ENCODE peak calls at places on chromosomes 11 and 22, in eight cellular contexts. One of them, this sample, is unnamed.

GRCh38 chr11:78203184-78203583 is 14.5 kb downstream of the USP35 start:
- DNase-seq in GM10248: no peak
- DNase-seq in osteocyte: no peak
- DNase-seq in ovary: no peak
- DNase-seq in omental fat pad: no peak
- DNase-seq in type B pancreatic cell: no peak
- DNase-seq in AG09309: no peak
- DNase-seq in thoracic aorta: no peak
- DNase-seq in this sample: no peak

GRCh38 chr11:33912405-33913361 is 20.8 kb upstream of the LMO2 start:
- DNase-seq in GM10248: peak
- DNase-seq in osteocyte: no peak
- DNase-seq in ovary: no peak
- DNase-seq in omental fat pad: no peak
- DNase-seq in type B pancreatic cell: no peak
- DNase-seq in AG09309: peak
- DNase-seq in thoracic aorta: no peak
- DNase-seq in this sample: peak

GRCh38 chr11:68412593-68413475 is 47.7 kb upstream of the PPP6R3 start:
- DNase-seq in GM10248: no peak
- DNase-seq in osteocyte: no peak
- DNase-seq in ovary: no peak
- DNase-seq in omental fat pad: no peak
- DNase-seq in type B pancreatic cell: no peak
- DNase-seq in AG09309: peak
- DNase-seq in thoracic aorta: no peak
- DNase-seq in this sample: no peak

GRCh38 chr22:38246692-38247091 is 26.1 kb downstream of the TMEM184B start:
- DNase-seq in GM10248: no peak
- DNase-seq in osteocyte: no peak
- DNase-seq in ovary: no peak
- DNase-seq in omental fat pad: no peak
- DNase-seq in type B pancreatic cell: no peak
- DNase-seq in AG09309: no peak
- DNase-seq in thoracic aorta: peak
- DNase-seq in this sample: no peak

GRCh38 chr11:43694477-43694876 is 13.9 kb downstream of the HSD17B12 start:
- DNase-seq in GM10248: no peak
- DNase-seq in osteocyte: no peak
- DNase-seq in ovary: no peak
- DNase-seq in omental fat pad: no peak
- DNase-seq in type B pancreatic cell: no peak
- DNase-seq in AG09309: no peak
- DNase-seq in thoracic aorta: no peak
- DNase-seq in this sample: no peak

GRCh38 chr11:133659542-133660201 is 127.4 kb upstream of the OPCML start:
- DNase-seq in GM10248: no peak
- DNase-seq in osteocyte: no peak
- DNase-seq in ovary: no peak
- DNase-seq in omental fat pad: no peak
- DNase-seq in type B pancreatic cell: no peak
- DNase-seq in AG09309: no peak
- DNase-seq in thoracic aorta: no peak
- DNase-seq in this sample: no peak

GRCh38 chr11:132439711-132440300 is 1069.4 kb downstream of the NTM start:
- DNase-seq in GM10248: no peak
- DNase-seq in osteocyte: no peak
- DNase-seq in ovary: no peak
- DNase-seq in omental fat pad: no peak
- DNase-seq in type B pancreatic cell: no peak
- DNase-seq in AG09309: no peak
- DNase-seq in thoracic aorta: no peak
- DNase-seq in this sample: no peak

GRCh38 chr22:25845985-25846745 is 104.2 kb downstream of the MYO18B start:
- DNase-seq in GM10248: peak
- DNase-seq in osteocyte: no peak
- DNase-seq in ovary: no peak
- DNase-seq in omental fat pad: no peak
- DNase-seq in type B pancreatic cell: no peak
- DNase-seq in AG09309: no peak
- DNase-seq in thoracic aorta: no peak
- DNase-seq in this sample: no peak

GRCh38 chr11:77207618-77208313 is 79.7 kb downstream of the MYO7A start:
- DNase-seq in GM10248: no peak
- DNase-seq in osteocyte: peak
- DNase-seq in ovary: no peak
- DNase-seq in omental fat pad: no peak
- DNase-seq in type B pancreatic cell: no peak
- DNase-seq in AG09309: no peak
- DNase-seq in thoracic aorta: no peak
- DNase-seq in this sample: no peak

GRCh38 chr11:20839231-20839630 is 169.8 kb downstream of the NELL1 start:
- DNase-seq in GM10248: no peak
- DNase-seq in osteocyte: no peak
- DNase-seq in ovary: no peak
- DNase-seq in omental fat pad: no peak
- DNase-seq in type B pancreatic cell: no peak
- DNase-seq in AG09309: no peak
- DNase-seq in thoracic aorta: no peak
- DNase-seq in this sample: no peak

GRCh38 chr22:42357221-42357620 is 75.0 kb downstream of the NFAM1 start:
- DNase-seq in GM10248: no peak
- DNase-seq in osteocyte: no peak
- DNase-seq in ovary: no peak
- DNase-seq in omental fat pad: no peak
- DNase-seq in type B pancreatic cell: no peak
- DNase-seq in AG09309: no peak
- DNase-seq in thoracic aorta: no peak
- DNase-seq in this sample: no peak

GRCh38 chr11:35662061-35662648 is 420 bp upstream of the TRIM44 start:
- DNase-seq in GM10248: peak
- DNase-seq in osteocyte: no peak
- DNase-seq in ovary: no peak
- DNase-seq in omental fat pad: no peak
- DNase-seq in type B pancreatic cell: no peak
- DNase-seq in AG09309: no peak
- DNase-seq in thoracic aorta: no peak
- DNase-seq in this sample: no peak

DNA sequence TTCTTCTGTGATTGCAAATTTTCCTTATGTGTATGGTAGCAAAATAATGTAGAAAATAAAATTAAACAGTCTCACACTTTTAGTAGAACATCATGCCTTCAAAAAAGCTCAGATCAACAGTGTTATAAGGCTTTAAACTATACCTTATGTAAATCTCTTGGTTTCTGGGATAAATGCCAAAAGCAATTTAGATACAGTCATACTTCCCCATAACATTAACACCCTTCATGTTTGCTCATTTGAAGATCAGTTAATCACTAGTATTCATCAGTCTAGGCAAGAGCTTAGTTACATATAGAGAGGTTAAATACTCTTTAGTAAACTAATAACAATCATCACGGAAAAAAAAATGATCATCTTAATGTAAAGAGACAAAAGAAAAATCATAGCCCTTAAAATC is 421.8 kb upstream of the ANO3 start:
- DNase-seq in GM10248: no peak
- DNase-seq in osteocyte: no peak
- DNase-seq in ovary: no peak
- DNase-seq in omental fat pad: no peak
- DNase-seq in type B pancreatic cell: no peak
- DNase-seq in AG09309: no peak
- DNase-seq in thoracic aorta: no peak
- DNase-seq in this sample: no peak
- TF ChIP-seq CTCF in GM10248: no peak
- TF ChIP-seq CTCF in osteocyte: no peak
- TF ChIP-seq CTCF in ovary: no peak
- TF ChIP-seq CTCF in omental fat pad: no peak
- TF ChIP-seq CTCF in type B pancreatic cell: no peak
- TF ChIP-seq CTCF in AG09309: no peak
- TF ChIP-seq CTCF in thoracic aorta: no peak
- TF ChIP-seq CTCF in this sample: no peak

DNA sequence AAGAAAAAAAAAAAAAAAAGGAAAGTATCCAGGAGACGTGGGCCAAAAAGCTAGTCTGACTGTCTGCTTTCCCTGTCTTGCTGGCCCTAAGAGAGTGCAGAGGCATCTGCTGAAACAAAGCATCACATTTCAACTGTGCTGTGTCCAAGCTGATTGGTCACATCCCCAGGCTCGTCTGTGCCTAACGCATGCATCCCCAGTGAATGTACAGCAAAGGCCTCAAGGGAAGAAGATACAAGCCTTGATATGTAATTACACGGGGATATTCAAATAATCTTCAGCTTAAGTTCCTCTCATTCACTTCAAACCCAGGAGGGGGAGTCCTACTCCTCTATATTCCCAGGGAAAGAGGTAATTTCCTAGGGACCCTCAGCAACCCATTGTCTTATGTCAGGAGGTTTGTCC is 5.4 kb upstream of the SORL1 start:
- DNase-seq in GM10248: peak
- DNase-seq in osteocyte: no peak
- DNase-seq in ovary: no peak
- DNase-seq in omental fat pad: no peak
- DNase-seq in type B pancreatic cell: no peak
- DNase-seq in AG09309: no peak
- DNase-seq in thoracic aorta: no peak
- DNase-seq in this sample: no peak
- TF ChIP-seq CTCF in GM10248: peak
- TF ChIP-seq CTCF in osteocyte: peak
- TF ChIP-seq CTCF in ovary: no peak
- TF ChIP-seq CTCF in omental fat pad: no peak
- TF ChIP-seq CTCF in type B pancreatic cell: peak
- TF ChIP-seq CTCF in AG09309: peak
- TF ChIP-seq CTCF in thoracic aorta: no peak
- TF ChIP-seq CTCF in this sample: peak

GRCh38 chr22:18070041-18070440 is 7.7 kb upstream of the PEX26 start:
- DNase-seq in GM10248: no peak
- DNase-seq in osteocyte: no peak
- DNase-seq in ovary: no peak
- DNase-seq in omental fat pad: no peak
- DNase-seq in type B pancreatic cell: no peak
- DNase-seq in AG09309: no peak
- DNase-seq in thoracic aorta: no peak
- DNase-seq in this sample: no peak

GRCh38 chr22:18068381-18068988 is 9.3 kb upstream of the PEX26 start:
- DNase-seq in GM10248: no peak
- DNase-seq in osteocyte: no peak
- DNase-seq in ovary: no peak
- DNase-seq in omental fat pad: no peak
- DNase-seq in type B pancreatic cell: no peak
- DNase-seq in AG09309: no peak
- DNase-seq in thoracic aorta: no peak
- DNase-seq in this sample: no peak

GRCh38 chr22:18068991-18069390 is 8.8 kb upstream of the PEX26 start:
- DNase-seq in GM10248: no peak
- DNase-seq in osteocyte: no peak
- DNase-seq in ovary: no peak
- DNase-seq in omental fat pad: no peak
- DNase-seq in type B pancreatic cell: no peak
- DNase-seq in AG09309: no peak
- DNase-seq in thoracic aorta: no peak
- DNase-seq in this sample: no peak

GRCh38 chr22:18071968-18072310 is 5.9 kb upstream of the PEX26 start:
- DNase-seq in GM10248: no peak
- DNase-seq in osteocyte: no peak
- DNase-seq in ovary: no peak
- DNase-seq in omental fat pad: no peak
- DNase-seq in type B pancreatic cell: no peak
- DNase-seq in AG09309: no peak
- DNase-seq in thoracic aorta: no peak
- DNase-seq in this sample: no peak

DNA sequence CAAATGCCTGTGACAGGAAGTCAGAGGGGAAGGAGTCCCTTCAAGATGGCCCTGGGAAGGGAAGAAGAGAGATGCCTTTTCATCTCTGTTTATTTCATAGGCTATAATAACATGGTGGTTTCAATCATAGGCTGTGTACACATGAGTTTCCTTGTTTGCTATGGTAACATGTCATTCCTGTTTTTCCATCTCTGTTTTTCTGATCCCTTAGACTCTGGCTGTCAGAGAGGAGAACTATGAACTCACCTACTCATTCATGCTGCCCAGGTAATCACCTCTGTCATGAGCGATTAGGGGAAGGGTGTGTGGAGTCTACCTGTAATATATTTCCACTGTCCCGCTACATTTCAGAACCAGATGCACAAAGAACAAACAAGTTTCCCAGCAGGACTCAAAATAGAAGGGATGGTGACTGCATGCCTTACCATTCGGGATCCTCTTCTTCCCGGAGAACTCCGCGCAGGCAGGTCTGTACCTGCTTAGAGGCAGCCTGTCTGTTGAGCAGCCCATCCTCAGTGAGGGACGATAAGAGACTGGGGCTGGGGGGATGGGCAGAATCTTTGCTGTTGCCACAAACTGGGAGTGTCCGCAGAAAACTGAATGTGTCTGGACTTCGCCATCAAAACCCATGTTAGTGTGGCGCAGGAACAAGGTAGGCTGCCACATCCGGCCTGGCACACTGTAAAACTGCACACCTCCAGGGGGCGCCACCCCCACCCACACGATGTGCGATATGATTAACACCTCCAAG is 7.1 kb upstream of the PEX26 start:
- DNase-seq in GM10248: no peak
- DNase-seq in osteocyte: no peak
- DNase-seq in ovary: no peak
- DNase-seq in omental fat pad: no peak
- DNase-seq in type B pancreatic cell: no peak
- DNase-seq in AG09309: no peak
- DNase-seq in thoracic aorta: no peak
- DNase-seq in this sample: no peak
- TF ChIP-seq CTCF in GM10248: peak
- TF ChIP-seq CTCF in osteocyte: peak
- TF ChIP-seq CTCF in ovary: no peak
- TF ChIP-seq CTCF in omental fat pad: no peak
- TF ChIP-seq CTCF in type B pancreatic cell: peak
- TF ChIP-seq CTCF in AG09309: peak
- TF ChIP-seq CTCF in thoracic aorta: no peak
- TF ChIP-seq CTCF in this sample: peak

GRCh38 chr22:24101966-24102365 is 79.3 kb upstream of the SUSD2 start:
- DNase-seq in GM10248: no peak
- DNase-seq in osteocyte: no peak
- DNase-seq in ovary: no peak
- DNase-seq in omental fat pad: no peak
- DNase-seq in type B pancreatic cell: no peak
- DNase-seq in AG09309: no peak
- DNase-seq in thoracic aorta: no peak
- DNase-seq in this sample: no peak

GRCh38 chr22:24097961-24098391 is 83.3 kb upstream of the SUSD2 start:
- DNase-seq in GM10248: no peak
- DNase-seq in osteocyte: no peak
- DNase-seq in ovary: no peak
- DNase-seq in omental fat pad: no peak
- DNase-seq in type B pancreatic cell: no peak
- DNase-seq in AG09309: no peak
- DNase-seq in thoracic aorta: no peak
- DNase-seq in this sample: no peak

GRCh38 chr22:24102366-24103200 is 78.7 kb upstream of the SUSD2 start:
- DNase-seq in GM10248: no peak
- DNase-seq in osteocyte: no peak
- DNase-seq in ovary: no peak
- DNase-seq in omental fat pad: no peak
- DNase-seq in type B pancreatic cell: no peak
- DNase-seq in AG09309: no peak
- DNase-seq in thoracic aorta: no peak
- DNase-seq in this sample: no peak

GRCh38 chr22:24096401-24097115 is 84.7 kb upstream of the SUSD2 start:
- DNase-seq in GM10248: no peak
- DNase-seq in osteocyte: no peak
- DNase-seq in ovary: no peak
- DNase-seq in omental fat pad: no peak
- DNase-seq in type B pancreatic cell: no peak
- DNase-seq in AG09309: no peak
- DNase-seq in thoracic aorta: no peak
- DNase-seq in this sample: no peak

GRCh38 chr22:24099661-24100060 is 81.6 kb upstream of the SUSD2 start:
- DNase-seq in GM10248: no peak
- DNase-seq in osteocyte: no peak
- DNase-seq in ovary: no peak
- DNase-seq in omental fat pad: no peak
- DNase-seq in type B pancreatic cell: no peak
- DNase-seq in AG09309: no peak
- DNase-seq in thoracic aorta: no peak
- DNase-seq in this sample: no peak
- TF ChIP-seq CTCF in GM10248: no peak
- TF ChIP-seq CTCF in osteocyte: no peak
- TF ChIP-seq CTCF in ovary: no peak
- TF ChIP-seq CTCF in omental fat pad: no peak
- TF ChIP-seq CTCF in type B pancreatic cell: no peak
- TF ChIP-seq CTCF in AG09309: no peak
- TF ChIP-seq CTCF in thoracic aorta: no peak
- TF ChIP-seq CTCF in this sample: no peak

This sample was measured in AG09319.